ENCODE peak calls at places on chromosomes 11 and 22, in five cellular contexts. G is head of caudate nucleus; V is NCI-H1930; O is stimulated activated CD8-positive, alpha-beta memory T cell treated with anti-CD3 and anti-CD28 coated beads, Interleukin-15, amount 100 ng/mL, for 1 hour; Q is NCI-H2029 treated with DMSO at 0.1 percent for 48 hours. C is an unnamed sample.

GRCh38 chr11:35014352-35014751 is 97.9 kb downstream of the PDHX start:
- DNase-seq in Q (no peak), O (no peak), G (no peak), V (no peak), C (no peak)

GRCh38 chr22:24834845-24835570 is 29.0 kb downstream of the SGSM1 start:
- DNase-seq in O (no peak), G (peak), Q (peak), V (no peak), C (no peak)

GRCh38 chr11:27806122-27806521 is 105.9 kb upstream of the BDNF start:
- DNase-seq in V (no peak), O (no peak), Q (no peak), G (no peak), C (no peak)

GRCh38 chr22:47842119-47842518 is 1079.7 kb downstream of the TBC1D22A start:
- DNase-seq in O (no peak), G (no peak), V (no peak), Q (no peak), C (no peak)

GRCh38 chr22:41768420-41768819 is 32.1 kb upstream of the CCDC134 start:
- DNase-seq in G (no peak), Q (no peak), V (no peak), O (no peak), C (no peak)

GRCh38 chr11:11179239-11179638 is 173.8 kb downstream of the CSNK2A3 start:
- DNase-seq in O (no peak), V (no peak), G (peak), Q (no peak), C (no peak)

GRCh38 chr22:19995611-19996339 is 20.8 kb downstream of the ARVCF start:
- DNase-seq in V (no peak), O (no peak), G (no peak), Q (no peak), C (no peak)

GRCh38 chr22:19807161-19807913 is 46.8 kb downstream of the TBX1 start:
- DNase-seq in Q (no peak), V (no peak), O (no peak), G (no peak), C (no peak)